ENCODE peak calls at places on chromosomes 2 and 18, in seven cellular contexts. R is AG10803, F is Calu3, A is astrocyte, X is HL-60, D is fibroblast of mammary gland, B is cardiac fibroblast. S is an unnamed sample.

GRCh38 chr2:120988741-120989555 is 253.3 kb downstream of the GLI2 start:
- DNase-seq in F (no peak), A (no peak), X (no peak), B (no peak), R (no peak), D (no peak), S (no peak)

GRCh38 chr18:22827216-22827615 is 105.9 kb upstream of the RBBP8 start:
- DNase-seq in B (peak), A (peak), R (peak), X (peak), F (no peak), D (peak), S (no peak)

GRCh38 chr2:94874277-94874997 is 3.2 kb downstream of the TEKT4 start:
- DNase-seq in D (peak), F (peak), A (no peak), X (peak), B (peak), R (peak), S (peak)

GRCh38 chr2:218896501-218897393 is 16.1 kb downstream of the WNT10A start:
- DNase-seq in D (no peak), X (no peak), A (peak), B (peak), R (no peak), F (peak), S (peak)

GRCh38 chr2:165897074-165897683 is 56.4 kb downstream of the TTC21B start:
- DNase-seq in F (no peak), D (no peak), A (no peak), X (no peak), R (no peak), B (no peak), S (no peak)

GRCh38 chr2:111054791-111055627 is 65.7 kb upstream of the BCL2L11 start:
- DNase-seq in R (no peak), B (no peak), A (peak), D (no peak), X (no peak), F (no peak), S (peak)

GRCh38 chr2:99689135-99689742 is 199.4 kb upstream of the REV1 start:
- DNase-seq in B (no peak), D (no peak), A (no peak), F (no peak), X (no peak), R (no peak), S (no peak)

GRCh38 chr18:22838221-22838620 is 94.9 kb upstream of the RBBP8 start:
- DNase-seq in X (no peak), D (no peak), F (no peak), A (no peak), B (no peak), R (no peak), S (no peak)

GRCh38 chr2:106205488-106205887 is 11.4 kb upstream of the UXS1 start:
- DNase-seq in A (no peak), B (no peak), F (no peak), D (no peak), R (no peak), X (no peak), S (no peak)

GRCh38 chr2:98502556-98503335 is 58.1 kb downstream of the INPP4A start:
- DNase-seq in A (peak), F (no peak), B (peak), D (peak), X (no peak), R (peak), S (no peak)

GRCh38 chr2:96959406-96960110 is 26.8 kb downstream of the FAM178B start:
- DNase-seq in F (no peak), A (no peak), R (no peak), D (no peak), X (no peak), B (no peak), S (no peak)

GRCh38 chr2:221176666-221177065 is 395.4 kb downstream of the EPHA4 start:
- DNase-seq in F (no peak), D (no peak), X (no peak), B (no peak), R (no peak), A (no peak), S (no peak)

GRCh38 chr2:241009601-241010530 is 11.4 kb downstream of the SNED1 start:
- DNase-seq in X (no peak), B (peak), F (peak), A (peak), R (peak), D (peak), S (peak)

GRCh38 chr18:62979900-62980299 is 264.6 kb downstream of the PHLPP1 start:
- DNase-seq in B (no peak), D (no peak), X (no peak), F (no peak), R (no peak), A (no peak), S (no peak)

GRCh38 chr2:219125225-219125885 is 35.3 kb downstream of the NHEJ1 start:
- DNase-seq in R (peak), F (peak), B (peak), A (peak), D (peak), X (peak), S (no peak)

DNA sequence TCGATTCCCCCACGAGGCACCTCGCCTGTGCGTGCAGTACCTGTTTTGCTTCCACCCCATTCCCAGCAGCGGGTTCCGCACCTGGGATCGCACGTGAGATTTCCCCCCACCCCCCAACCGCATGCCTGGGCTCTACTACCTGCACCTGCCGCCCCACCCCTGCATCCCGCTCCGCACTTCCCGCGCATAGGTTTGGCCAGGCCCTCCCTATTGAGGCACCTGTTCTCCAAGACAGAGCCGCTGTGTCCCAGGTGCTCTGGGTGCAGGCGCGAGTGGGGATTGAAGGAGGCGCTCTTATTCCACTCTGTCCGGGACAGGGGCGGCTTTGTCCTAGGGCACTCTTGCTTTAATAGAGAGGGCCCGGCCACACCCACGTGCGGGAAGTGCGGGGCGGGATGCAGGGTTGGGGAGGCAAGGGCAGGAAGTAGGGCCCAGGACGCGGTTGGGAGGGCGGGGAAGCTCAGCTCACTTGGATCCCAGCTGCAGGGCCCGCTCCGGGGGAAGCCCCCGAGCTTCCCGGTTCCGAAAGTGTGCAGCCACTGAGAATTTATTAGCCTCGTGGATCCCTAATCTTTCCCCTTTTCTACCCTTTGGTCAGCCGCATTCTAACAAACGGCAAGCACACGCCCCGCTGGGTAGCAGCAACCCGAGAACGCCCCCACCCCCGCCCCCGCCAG is 698 bp upstream of the MOCOS start:
- DNase-seq in F (peak), B (peak), D (peak), X (no peak), R (peak), A (no peak), S (peak)
- TF ChIP-seq CTCF in F (no peak), B (no peak), D (no peak), X (no peak), R (no peak), A (no peak), S (no peak)

GRCh38 chr2:230322561-230323384 is 4.2 kb upstream of the SP140L start:
- DNase-seq in R (no peak), A (no peak), F (no peak), X (no peak), D (no peak), B (no peak), S (no peak)
- TF ChIP-seq CTCF in R (no peak), A (no peak), F (no peak), X (no peak), D (no peak), B (no peak), S (no peak)

GRCh38 chr2:237024255-237024654 is 61.4 kb upstream of the COPS8 start:
- DNase-seq in B (no peak), R (no peak), A (no peak), F (no peak), D (no peak), X (no peak), S (no peak)
- TF ChIP-seq CTCF in B (no peak), R (no peak), A (no peak), F (no peak), D (no peak), X (no peak), S (no peak)

GRCh38 chr18:8948011-8948410 is 154.5 kb upstream of the NDUFV2 start:
- DNase-seq in F (no peak), X (no peak), B (no peak), A (peak), R (peak), D (no peak), S (no peak)
- TF ChIP-seq CTCF in F (no peak), X (no peak), B (no peak), A (no peak), R (no peak), D (no peak), S (no peak)

DNA sequence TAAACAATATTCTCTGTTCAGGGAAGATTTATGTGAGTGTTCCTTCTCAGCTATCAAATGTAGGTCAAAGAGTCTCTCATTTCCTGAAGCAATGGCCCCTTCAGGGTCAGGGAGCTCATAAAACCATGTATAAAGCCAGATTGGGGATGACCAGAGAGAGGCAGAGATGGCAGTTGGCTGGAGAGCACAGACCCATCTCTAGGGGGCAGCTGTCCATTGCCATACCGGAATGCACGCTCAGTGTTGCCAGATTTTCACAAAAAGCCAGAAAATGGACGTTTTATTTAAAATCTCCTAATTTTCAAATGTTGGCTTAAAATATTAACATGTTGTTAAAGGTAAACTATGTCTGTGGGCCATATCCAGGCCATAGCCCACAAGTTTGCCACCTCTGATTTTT is 1920.7 kb upstream of the CELF4 start:
- DNase-seq in X (no peak), D (no peak), A (no peak), B (no peak), R (no peak), F (no peak), S (no peak)
- TF ChIP-seq CTCF in X (no peak), D (peak), A (no peak), B (no peak), R (no peak), F (no peak), S (no peak)

GRCh38 chr2:239934571-239935171 is 90.5 kb downstream of the NDUFA10 start:
- DNase-seq in A (no peak), X (peak), R (peak), B (peak), D (peak), F (no peak), S (peak)
- TF ChIP-seq CTCF in A (peak), X (peak), R (peak), B (peak), D (peak), F (peak), S (peak)

GRCh38 chr18:27428120-27428519 is 243.0 kb upstream of the CHST9 start:
- DNase-seq in A (no peak), F (peak), X (no peak), R (no peak), D (no peak), B (no peak), S (no peak)
- TF ChIP-seq CTCF in A (no peak), F (no peak), X (no peak), R (no peak), D (no peak), B (no peak), S (no peak)

DNA sequence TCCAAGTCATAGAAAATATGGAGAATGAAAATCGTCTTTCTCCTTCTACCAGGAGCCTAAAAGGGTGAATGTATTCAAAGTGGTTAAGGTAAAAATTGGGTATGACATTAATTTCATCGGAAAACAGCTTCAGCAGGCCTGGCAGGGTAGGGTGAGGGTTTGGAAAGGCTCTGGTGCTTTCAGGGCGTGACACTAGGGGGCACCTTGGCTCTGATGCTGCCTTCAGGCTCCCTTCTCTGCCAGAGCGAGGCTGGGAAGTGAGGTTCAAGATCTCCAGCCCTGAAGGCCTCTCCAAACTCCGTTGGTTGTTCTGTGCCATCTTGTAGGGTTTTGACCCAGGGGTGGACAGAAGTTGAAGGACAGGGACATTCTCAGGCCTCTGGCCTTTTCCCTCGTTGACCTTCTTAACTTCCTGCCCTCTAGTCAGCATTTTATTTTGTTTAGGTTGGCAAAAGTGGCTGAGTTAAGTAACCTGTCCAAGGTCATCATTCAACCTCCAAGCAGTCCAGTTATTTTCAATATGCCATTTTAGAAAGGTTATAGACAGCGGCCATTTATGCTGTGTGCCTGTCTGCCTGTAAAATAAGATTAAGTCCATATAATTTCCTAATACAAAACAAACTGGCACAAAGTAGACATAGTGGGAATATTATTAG is 40.3 kb downstream of the EML6 start:
- DNase-seq in R (no peak), A (no peak), D (no peak), F (peak), B (no peak), X (no peak), S (no peak)
- TF ChIP-seq CTCF in R (peak), A (no peak), D (peak), F (peak), B (peak), X (peak), S (peak)

S was measured in GM13976.